ENCODE peak calls at places on chromosomes 6 and 20, in seven cellular contexts. V, T, G, K, I, Y and J are unnamed samples.

GRCh38 chr20:46060301-46060881 is 29.4 kb downstream of the NCOA5 start:
- DNase-seq in Y (no peak), G (no peak), V (no peak), I (no peak), T (no peak), K (no peak), J (no peak)

GRCh38 chr6:12962995-12963394 is 246.4 kb downstream of the PHACTR1 start:
- DNase-seq in V (no peak), I (no peak), Y (no peak), G (peak; percentile 40), T (no peak), K (no peak), J (no peak)

GRCh38 chr6:89321571-89321970 is 6.5 kb upstream of the GABRR2 start:
- DNase-seq in K (no peak), V (no peak), Y (no peak), G (no peak), T (no peak), I (no peak), J (no peak)

GRCh38 chr6:125201961-125202729 is 48.6 kb downstream of the TPD52L1 start:
- DNase-seq in G (peak; percentile 88), V (no peak), Y (peak; percentile 35), T (no peak), I (no peak), K (peak; percentile 28), J (no peak)

GRCh38 chr6:17687136-17687535 is 19.6 kb downstream of the NUP153 start:
- DNase-seq in K (no peak), T (no peak), G (no peak), Y (no peak), V (no peak), I (no peak), J (no peak)

GRCh38 chr6:45946352-45946751 is 69.3 kb downstream of the CLIC5 start:
- DNase-seq in G (peak; percentile 71), V (no peak), Y (no peak), T (peak; percentile 57), K (peak; percentile 27), I (no peak), J (no peak)

GRCh38 chr6:72552938-72553337 is 68.9 kb upstream of the KCNQ5 start:
- DNase-seq in T (peak; percentile 22), I (no peak), V (no peak), K (no peak), G (peak; percentile 68), Y (no peak), J (no peak)

GRCh38 chr6:74927299-74927698 is 278.6 kb downstream of the COL12A1 start:
- DNase-seq in G (no peak), I (no peak), K (no peak), Y (no peak), T (no peak), V (no peak), J (no peak)

GRCh38 chr6:17101422-17102257 is at the start of gene STMND1:
- DNase-seq in K (peak; percentile 26), I (no peak), T (no peak), Y (peak; percentile 27), V (peak; percentile 30), G (no peak), J (no peak)

GRCh38 chr20:53856675-53857295 is 213.6 kb downstream of the BCAS1 start:
- DNase-seq in Y (no peak), K (no peak), I (no peak), G (no peak), T (no peak), V (no peak), J (no peak)
- TF ChIP-seq CTCF in Y (no peak), K (no peak), I (no peak), G (no peak), T (no peak), V (no peak), J (no peak)

GRCh38 chr6:116633685-116634084 is 17.4 kb downstream of the RSPH4A start:
- DNase-seq in T (no peak), G (no peak), Y (peak; percentile 13), I (no peak), K (no peak), V (no peak), J (no peak)
- TF ChIP-seq CTCF in T (peak; percentile 18), G (peak; percentile 40), Y (no peak), I (peak; percentile 30), K (no peak), V (peak; percentile 27), J (no peak)

GRCh38 chr6:119986934-119987549 is 637.5 kb upstream of the MAN1A1 start:
- DNase-seq in I (no peak), K (no peak), G (no peak), Y (no peak), V (no peak), T (no peak), J (no peak)
- TF ChIP-seq CTCF in I (peak; percentile 20), K (no peak), G (no peak), Y (no peak), V (no peak), T (no peak), J (no peak)

GRCh38 chr20:43840382-43841070 is 74.1 kb upstream of the TOX2 start:
- DNase-seq in G (no peak), I (peak; percentile 21), V (peak; percentile 75), Y (peak; percentile 80), K (no peak), T (no peak), J (no peak)
- TF ChIP-seq CTCF in G (peak; percentile 70), I (peak; percentile 63), V (peak; percentile 45), Y (peak; percentile 45), K (no peak), T (peak; percentile 52), J (peak; percentile 16)

GRCh38 chr6:39095578-39095977 is 19.4 kb downstream of the SAYSD1 start:
- DNase-seq in I (no peak), V (no peak), K (no peak), T (no peak), G (no peak), Y (no peak), J (no peak)

GRCh38 chr6:39090036-39090435 is 24.9 kb downstream of the SAYSD1 start:
- DNase-seq in T (no peak), I (no peak), Y (no peak), V (no peak), G (no peak), K (no peak), J (no peak)

GRCh38 chr6:39093167-39093708 is 21.7 kb downstream of the SAYSD1 start:
- DNase-seq in K (no peak), T (no peak), Y (no peak), G (no peak), V (no peak), I (no peak), J (no peak)

GRCh38 chr6:39091163-39091562 is 23.8 kb downstream of the SAYSD1 start:
- DNase-seq in G (no peak), I (no peak), V (no peak), Y (no peak), T (no peak), K (no peak), J (no peak)

GRCh38 chr6:39092124-39092523 is 22.9 kb downstream of the SAYSD1 start:
- DNase-seq in I (peak; percentile 21), Y (no peak), G (no peak), V (no peak), K (no peak), T (no peak), J (no peak)
- TF ChIP-seq CTCF in I (peak; percentile 19), Y (no peak), G (no peak), V (no peak), K (no peak), T (no peak), J (no peak)

GRCh38 chr6:25942561-25943147 is 12.2 kb upstream of the SLC17A2 start:
- DNase-seq in V (peak; percentile 31), K (no peak), I (no peak), T (no peak), G (peak; percentile 35), Y (peak; percentile 16), J (no peak)
- TF ChIP-seq CTCF in V (peak; percentile 63), K (peak; percentile 41), I (no peak), T (peak; percentile 38), G (peak; percentile 65), Y (peak; percentile 74), J (peak; percentile 41)

DNA sequence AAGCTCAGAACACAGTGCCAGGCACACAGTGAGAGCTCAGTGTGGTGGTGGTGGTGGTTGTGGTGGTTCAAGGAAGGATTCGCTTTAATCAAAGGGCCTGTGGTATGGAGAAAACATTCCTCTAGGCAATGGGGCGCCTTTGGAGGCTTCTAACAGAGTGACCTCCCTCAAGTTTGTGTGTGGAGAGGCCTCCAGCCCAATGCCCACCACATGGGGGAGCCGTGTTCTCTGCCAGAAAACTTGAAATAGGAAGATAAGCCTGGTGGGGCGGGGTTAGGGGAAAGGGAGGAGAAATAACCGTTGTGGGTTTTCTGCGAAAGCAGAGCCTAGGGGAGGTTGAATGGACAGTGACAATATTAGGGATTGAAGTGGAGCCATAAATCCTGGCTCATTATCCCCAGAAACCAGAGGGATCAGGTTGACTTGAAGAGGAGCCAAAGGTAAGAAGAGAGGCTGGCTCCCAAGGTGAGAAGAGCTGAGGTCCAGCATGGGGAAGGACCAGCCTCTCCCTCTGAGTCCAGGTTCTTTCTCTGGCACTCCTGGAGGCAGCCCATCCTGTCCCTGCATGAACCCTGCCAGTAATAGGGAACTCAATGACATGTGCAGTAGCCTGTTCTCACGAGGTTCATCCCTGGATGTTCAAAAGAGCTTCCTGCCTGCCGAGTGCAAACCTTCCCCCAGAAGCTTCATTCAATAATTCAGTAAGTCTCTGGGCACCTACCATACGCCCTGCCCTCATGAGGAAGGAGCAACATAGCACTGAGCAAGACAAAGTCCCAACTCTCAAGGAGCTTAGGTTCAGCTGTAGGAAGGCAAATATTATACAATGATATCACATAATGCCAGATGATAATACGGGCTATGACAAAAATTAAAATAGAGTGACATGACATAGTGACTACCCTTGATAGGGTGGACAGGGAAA is 51.4 kb downstream of the TGM2 start:
- DNase-seq in G (no peak), V (no peak), K (no peak), I (peak; percentile 38), Y (no peak), T (no peak), J (no peak)
- TF ChIP-seq CTCF in G (peak; percentile 67), V (no peak), K (no peak), I (peak; percentile 66), Y (peak; percentile 35), T (peak; percentile 34), J (no peak)

DNA sequence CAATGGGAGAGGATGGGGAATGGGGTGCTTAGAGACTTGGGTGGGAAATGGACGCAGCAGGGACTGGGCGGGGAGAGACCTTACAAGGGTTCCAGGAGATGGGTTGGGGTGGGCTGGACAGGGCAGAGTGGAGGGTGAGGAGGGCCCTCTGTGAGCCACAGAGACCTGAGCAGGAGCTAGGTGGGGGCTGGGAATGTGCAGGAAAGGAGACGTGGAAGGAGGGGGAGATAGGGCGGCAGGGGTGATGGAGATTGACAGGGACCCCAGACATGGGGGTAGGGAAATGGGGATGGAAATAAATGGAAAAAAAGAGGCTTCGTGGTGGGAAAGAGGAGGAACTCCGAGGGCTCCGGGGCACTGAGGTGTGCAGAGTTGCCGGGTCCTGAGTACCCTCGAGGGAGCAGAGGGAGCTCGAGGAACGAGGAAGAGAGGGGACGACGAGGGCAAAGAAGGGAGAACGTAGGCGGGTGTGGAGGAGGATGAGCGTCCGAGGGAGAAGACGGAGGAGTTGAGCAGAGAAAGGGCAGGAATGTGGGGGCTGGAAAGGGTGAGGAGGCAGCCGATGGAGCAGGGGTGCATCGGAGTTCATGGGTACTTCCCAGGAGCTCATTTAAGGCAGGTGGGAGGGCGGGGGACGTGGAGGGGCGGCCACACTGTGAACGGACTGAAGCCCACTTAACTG is 2.1 kb upstream of the CTCFL start:
- DNase-seq in K (no peak), G (no peak), I (no peak), T (no peak), V (no peak), Y (no peak), J (no peak)
- TF ChIP-seq CTCF in K (no peak), G (no peak), I (no peak), T (no peak), V (no peak), Y (no peak), J (no peak)

GRCh38 chr20:3173582-3174441 is 463 bp upstream of the LZTS3 start:
- DNase-seq in V (peak; percentile 97), I (peak; percentile 71), K (peak; percentile 91), T (no peak), G (peak; percentile 45), Y (peak; percentile 92), J (peak; percentile 86)
- TF ChIP-seq CTCF in V (no peak), I (peak; percentile 33), K (peak; percentile 32), T (peak; percentile 39), G (peak; percentile 43), Y (no peak), J (no peak)